ENCODE peak calls at places on chromosomes 4 and X, in six cellular contexts. F, N, M, H, E and B are unnamed samples.

GRCh38 chrX:16946361-16946964 is at the start of gene REPS2:
- DNase-seq in F (peak; percentile 79), H (peak; percentile 85), M (peak; percentile 83), E (peak; percentile 52), N (peak; percentile 89), B (peak; percentile 85)

GRCh38 chrX:129665916-129666644 is 11.3 kb upstream of the APLN start:
- DNase-seq in F (peak; percentile 30), N (no peak), E (peak; percentile 90), H (no peak), M (peak; percentile 69), B (no peak)

GRCh38 chr4:25760518-25761157 is 102.2 kb downstream of the SEL1L3 start:
- DNase-seq in H (no peak), N (no peak), F (no peak), E (no peak), M (no peak), B (no peak)

GRCh38 chrX:153735274-153735673 is 10.6 kb downstream of the ABCD1 start:
- DNase-seq in N (no peak), M (no peak), H (no peak), E (no peak), F (no peak), B (no peak)

GRCh38 chr4:174066806-174067205 is 216.7 kb downstream of the FBXO8 start:
- DNase-seq in H (no peak), M (no peak), F (no peak), E (no peak), N (no peak), B (no peak)

GRCh38 chr4:55378617-55379467 is 16.9 kb upstream of the TMEM165 start:
- DNase-seq in E (peak; percentile 86), H (peak; percentile 83), F (peak; percentile 68), N (no peak), M (peak; percentile 61), B (no peak)

GRCh38 chrX:22800360-22800759 is 199.4 kb upstream of the DDX53 start:
- DNase-seq in H (no peak), N (no peak), E (peak; percentile 86), F (no peak), M (peak; percentile 21), B (no peak)

GRCh38 chr4:54657194-54657555 is 582 bp upstream of the KIT start:
- DNase-seq in F (no peak), N (no peak), M (no peak), H (no peak), E (no peak), B (peak; percentile 91)

GRCh38 chr4:69032847-69033638 is 63.2 kb upstream of the UGT2B7 start:
- DNase-seq in H (peak; percentile 42), M (no peak), F (no peak), E (no peak), N (no peak), B (no peak)

GRCh38 chr4:96519291-96519690 is 679.4 kb downstream of the PDHA2 start:
- DNase-seq in F (no peak), M (no peak), N (no peak), E (no peak), H (no peak), B (no peak)